ENCODE peak calls at places on chromosomes 1 and 21, in four cellular contexts. U, K, X and I are unnamed samples.
A peak's percentile ranks its signal among the peaks of the same experiment; 100 is the strongest.

GRCh38 chr1:41742219-41742618 is 176.5 kb downstream of the HIVEP3 start:
- DNase-seq in K (no peak), X (no peak), U (no peak), I (no peak)

GRCh38 chr1:18603212-18603852 is 27.3 kb upstream of the PAX7 start:
- DNase-seq in K (no peak), U (no peak), X (no peak), I (no peak)

GRCh38 chr1:5525597-5526384 is 466.4 kb downstream of the NPHP4 start:
- DNase-seq in X (no peak), U (no peak), K (no peak), I (no peak)

GRCh38 chr21:34022557-34023335 is 50.6 kb upstream of the MRPS6 start:
- DNase-seq in U (no peak), X (no peak), K (no peak), I (no peak)

GRCh38 chr1:57843760-57844159 is 419.9 kb upstream of the DAB1 start:
- DNase-seq in U (no peak), K (no peak), X (no peak), I (no peak)

GRCh38 chr1:48652334-48652733 is 124.4 kb downstream of the BEND5 start:
- DNase-seq in U (no peak), K (no peak), X (no peak), I (no peak)

GRCh38 chr1:78483903-78484302 is 6.9 kb upstream of the PTGFR start:
- DNase-seq in X (no peak), U (no peak), K (peak; percentile 25), I (no peak)

GRCh38 chr1:2098301-2098698 is 48.1 kb downstream of the PRKCZ start:
- DNase-seq in U (no peak), K (no peak), X (no peak), I (no peak)

GRCh38 chr21:19402870-19403269 is 999.3 kb upstream of the TMPRSS15 start:
- DNase-seq in U (no peak), K (no peak), X (no peak), I (no peak)

GRCh38 chr1:2208309-2209239 is 14.0 kb upstream of the FAAP20 start:
- DNase-seq in X (no peak), K (no peak), U (peak; percentile 93), I (no peak)

GRCh38 chr1:8674912-8675311 is 142.5 kb downstream of the RERE start:
- DNase-seq in K (no peak), X (no peak), U (no peak), I (peak; percentile 44)

GRCh38 chr1:41864471-41865040 is 54.2 kb downstream of the HIVEP3 start:
- DNase-seq in X (no peak), U (no peak), K (no peak), I (no peak)

GRCh38 chr1:222829868-222830267 is 15.0 kb downstream of the DISP1 start:
- DNase-seq in U (no peak), K (no peak), X (no peak), I (no peak)
- TF ChIP-seq FOXJ3 in U (no peak), K (no peak), X (no peak), I (no peak)

GRCh38 chr1:182667848-182668505 is 16.4 kb downstream of the RGS8 start:
- DNase-seq in U (no peak), K (no peak), X (no peak), I (no peak)

GRCh38 chr1:182670032-182670431 is 14.4 kb downstream of the RGS8 start:
- DNase-seq in U (no peak), X (no peak), K (no peak), I (no peak)

GRCh38 chr1:182668633-182669032 is 15.8 kb downstream of the RGS8 start:
- DNase-seq in U (no peak), K (no peak), X (no peak), I (no peak)

GRCh38 chr1:182666736-182667135 is 17.7 kb downstream of the RGS8 start:
- DNase-seq in K (no peak), X (no peak), U (no peak), I (no peak)

GRCh38 chr1:182669266-182669665 is 15.1 kb downstream of the RGS8 start:
- DNase-seq in K (no peak), X (no peak), U (no peak), I (no peak)
- TF ChIP-seq FOXJ3 in K (no peak), X (no peak), U (no peak), I (no peak)

GRCh38 chr1:178307264-178307663 is 189.5 kb downstream of the CLEC20A start:
- DNase-seq in U (no peak), K (no peak), X (no peak), I (no peak)

GRCh38 chr1:178308438-178308837 is 188.3 kb downstream of the CLEC20A start:
- DNase-seq in K (no peak), U (no peak), X (no peak), I (no peak)

GRCh38 chr1:178311164-178311563 is 185.6 kb downstream of the CLEC20A start:
- DNase-seq in K (no peak), X (no peak), U (no peak), I (no peak)

DNA sequence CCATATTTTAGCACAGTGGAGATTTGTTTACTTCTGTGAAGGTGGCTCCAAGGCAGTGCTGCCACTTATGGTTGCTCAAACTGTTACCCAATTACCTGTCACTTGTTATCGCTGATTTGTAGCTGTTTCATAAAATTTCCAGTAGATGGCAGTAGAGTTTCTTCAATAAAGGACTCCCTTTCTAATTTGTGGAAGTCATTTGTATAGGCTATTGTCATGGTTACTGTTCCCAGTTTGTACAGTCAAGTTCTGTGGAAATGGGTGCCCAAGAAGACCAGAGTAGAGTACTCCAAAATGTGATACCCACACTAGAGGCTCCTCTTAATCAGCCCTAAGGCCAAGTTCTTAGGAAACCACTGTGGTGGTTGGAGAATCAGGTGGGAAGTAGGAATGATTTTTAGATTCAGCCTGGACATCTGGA is 186.1 kb downstream of the CLEC20A start:
- DNase-seq in X (peak; percentile 52), K (no peak), U (peak; percentile 77), I (peak; percentile 50)
- TF ChIP-seq FOXJ3 in X (no peak), K (no peak), U (peak; percentile 63), I (no peak)

GRCh38 chr21:46031484-46031883 is 49.9 kb downstream of the COL6A1 start:
- DNase-seq in U (no peak), K (no peak), X (no peak), I (no peak)
- TF ChIP-seq FOXJ3 in U (no peak), K (no peak), X (no peak), I (no peak)

DNA sequence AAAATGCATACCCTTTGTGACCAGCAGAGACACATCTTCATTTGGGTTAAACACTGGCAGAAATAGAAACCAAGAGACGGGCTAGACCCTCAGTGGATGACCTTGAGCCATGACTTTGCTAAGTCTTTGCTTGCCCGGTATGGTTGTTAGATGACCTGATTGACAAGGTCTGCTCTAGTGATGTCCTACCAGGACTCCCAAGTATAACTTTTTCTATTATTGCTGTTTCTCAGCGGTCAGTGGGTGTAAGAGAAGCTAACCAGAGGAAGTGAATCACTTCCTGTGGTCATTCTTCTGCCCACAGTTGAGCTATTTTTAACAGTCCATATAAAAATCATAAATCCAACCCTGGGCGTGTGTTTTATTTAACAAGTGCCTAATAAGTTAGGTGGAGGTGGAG is 126.2 kb upstream of the ETS2 start:
- DNase-seq in X (no peak), U (no peak), K (no peak), I (no peak)
- TF ChIP-seq FOXJ3 in X (no peak), U (no peak), K (no peak), I (no peak)